ENCODE peak calls at places on chromosome 3, in four cellular contexts. U, T, S and Z are unnamed samples.

GRCh38 chr3:55692958-55693558 is 206.0 kb upstream of the WNT5A start:
- DNase-seq in U (no peak), T (no peak), S (no peak), Z (no peak)

GRCh38 chr3:170027691-170028102 is 10.1 kb upstream of the GPR160 start:
- DNase-seq in U (no peak), T (peak; percentile 30), S (no peak), Z (no peak)

GRCh38 chr3:123521179-123521969 is 63.5 kb downstream of the HACD2 start:
- DNase-seq in U (no peak), T (no peak), S (no peak), Z (no peak)

GRCh38 chr3:9946112-9947024 is 5.8 kb downstream of the PRRT3 start:
- DNase-seq in U (peak; percentile 78), T (peak; percentile 94), S (peak; percentile 83), Z (peak; percentile 46)

GRCh38 chr3:177977381-177978158 is 558.7 kb upstream of the KCNMB2 start:
- DNase-seq in U (no peak), T (peak; percentile 3), S (no peak), Z (no peak)

GRCh38 chr3:129016725-129017530 is 15.8 kb downstream of the EFCC1 start:
- DNase-seq in U (no peak), T (peak; percentile 37), S (no peak), Z (no peak)

GRCh38 chr3:167884481-167884880 is 149.0 kb downstream of the SERPINI1 start:
- DNase-seq in U (no peak), T (no peak), S (no peak), Z (no peak)

GRCh38 chr3:188272481-188273372 is 118.8 kb downstream of the LPP start:
- DNase-seq in U (no peak), T (peak; percentile 38), S (no peak), Z (no peak)

GRCh38 chr3:128173849-128174248 is 20.6 kb downstream of the EEFSEC start:
- DNase-seq in U (no peak), T (peak; percentile 30), S (no peak), Z (no peak)

GRCh38 chr3:139448104-139448503 is 28.2 kb downstream of the RBP2 start:
- DNase-seq in U (peak; percentile 75), T (no peak), S (no peak), Z (peak; percentile 5)

GRCh38 chr3:32334675-32335074 is 57.0 kb upstream of the CMTM7 start:
- DNase-seq in U (peak; percentile 2), T (peak; percentile 25), S (no peak), Z (no peak)

GRCh38 chr3:40851836-40852235 is 327.1 kb downstream of the ZNF621 start:
- DNase-seq in U (no peak), T (no peak), S (no peak), Z (no peak)